ENCODE peak calls at places on chromosomes 1 and 21, in four cellular contexts. One of them, this sample, is unnamed.

GRCh38 chr1:185449378-185450101 is 132.5 kb upstream of the IVNS1ABP start:
- DNase-seq in fibroblast of the aortic adventitia: no peak
- DNase-seq in testis: no peak
- DNase-seq in SK-N-SH: no peak
- DNase-seq in this sample: no peak

GRCh38 chr1:53316058-53316741 is 11.7 kb downstream of the LRP8 start:
- DNase-seq in fibroblast of the aortic adventitia: no peak
- DNase-seq in testis: no peak
- DNase-seq in SK-N-SH: peak; percentile 86
- DNase-seq in this sample: no peak

GRCh38 chr1:179087665-179088064 is 5.8 kb downstream of the TOR3A start:
- DNase-seq in fibroblast of the aortic adventitia: no peak
- DNase-seq in testis: no peak
- DNase-seq in SK-N-SH: no peak
- DNase-seq in this sample: no peak

GRCh38 chr1:41769068-41769467 is 149.7 kb downstream of the HIVEP3 start:
- DNase-seq in fibroblast of the aortic adventitia: no peak
- DNase-seq in testis: no peak
- DNase-seq in SK-N-SH: no peak
- DNase-seq in this sample: no peak

GRCh38 chr1:225990705-225991464 is 8.3 kb downstream of the SDE2 start:
- DNase-seq in fibroblast of the aortic adventitia: no peak
- DNase-seq in testis: no peak
- DNase-seq in SK-N-SH: no peak
- DNase-seq in this sample: no peak

GRCh38 chr21:38303300-38303699 is 46.5 kb downstream of the KCNJ15 start:
- DNase-seq in fibroblast of the aortic adventitia: peak; percentile 92
- DNase-seq in testis: no peak
- DNase-seq in SK-N-SH: no peak
- DNase-seq in this sample: no peak

GRCh38 chr1:206797534-206798383 is 25.5 kb upstream of the IL10 start:
- DNase-seq in fibroblast of the aortic adventitia: peak; percentile 19
- DNase-seq in testis: no peak
- DNase-seq in SK-N-SH: peak; percentile 27
- DNase-seq in this sample: no peak

GRCh38 chr1:2316451-2316940 is 74.9 kb downstream of the MORN1 start:
- DNase-seq in fibroblast of the aortic adventitia: no peak
- DNase-seq in testis: no peak
- DNase-seq in SK-N-SH: no peak
- DNase-seq in this sample: no peak

GRCh38 chr1:166082601-166083000 is 84.2 kb downstream of the FAM78B start:
- DNase-seq in fibroblast of the aortic adventitia: no peak
- DNase-seq in testis: no peak
- DNase-seq in SK-N-SH: no peak
- DNase-seq in this sample: no peak

GRCh38 chr1:32100359-32100758 is 7.5 kb upstream of the KPNA6 start:
- DNase-seq in fibroblast of the aortic adventitia: no peak
- DNase-seq in testis: no peak
- DNase-seq in SK-N-SH: no peak
- DNase-seq in this sample: no peak

GRCh38 chr1:13952985-13953384 is 253.0 kb downstream of the PRDM2 start:
- DNase-seq in fibroblast of the aortic adventitia: no peak
- DNase-seq in testis: no peak
- DNase-seq in SK-N-SH: no peak
- DNase-seq in this sample: no peak

GRCh38 chr1:56286956-56287355 is 292.4 kb downstream of the PLPP3 start:
- DNase-seq in fibroblast of the aortic adventitia: no peak
- DNase-seq in testis: no peak
- DNase-seq in SK-N-SH: no peak
- DNase-seq in this sample: peak; percentile 26

GRCh38 chr1:2144501-2145090 is 50.0 kb downstream of the FAAP20 start:
- DNase-seq in fibroblast of the aortic adventitia: no peak
- DNase-seq in testis: no peak
- DNase-seq in SK-N-SH: no peak
- DNase-seq in this sample: no peak

GRCh38 chr1:13829152-13829769 is 129.3 kb downstream of the PRDM2 start:
- DNase-seq in fibroblast of the aortic adventitia: no peak
- DNase-seq in testis: no peak
- DNase-seq in SK-N-SH: peak; percentile 5
- DNase-seq in this sample: no peak

GRCh38 chr1:98556521-98557158 is 104.9 kb upstream of the SNX7 start:
- DNase-seq in fibroblast of the aortic adventitia: peak; percentile 46
- DNase-seq in testis: no peak
- DNase-seq in SK-N-SH: no peak
- DNase-seq in this sample: no peak

GRCh38 chr1:71561206-71561605 is 480.4 kb upstream of the ZRANB2 start:
- DNase-seq in fibroblast of the aortic adventitia: peak; percentile 59
- DNase-seq in testis: no peak
- DNase-seq in SK-N-SH: no peak
- DNase-seq in this sample: no peak

GRCh38 chr21:45405271-45405818 is 380 bp downstream of the COL18A1 start:
- DNase-seq in fibroblast of the aortic adventitia: peak; percentile 11
- DNase-seq in testis: peak; percentile 48
- DNase-seq in SK-N-SH: peak; percentile 89
- DNase-seq in this sample: no peak
- H3K4me3 ChIP-seq in fibroblast of the aortic adventitia: peak overlapping the region; percentile 69
- H3K4me3 ChIP-seq in testis: peak overlapping the region; percentile 63
- H3K4me3 ChIP-seq in SK-N-SH: peak overlapping the region; percentile 77
- H3K4me3 ChIP-seq in this sample: peak overlapping the region; percentile 75

GRCh38 chr1:248618119-248618518 is 16.8 kb downstream of the OR2T11 start:
- DNase-seq in fibroblast of the aortic adventitia: no peak
- DNase-seq in testis: no peak
- DNase-seq in SK-N-SH: no peak
- DNase-seq in this sample: no peak

GRCh38 chr1:248613742-248614141 is 16.2 kb upstream of the OR2T10 start:
- DNase-seq in fibroblast of the aortic adventitia: no peak
- DNase-seq in testis: no peak
- DNase-seq in SK-N-SH: no peak
- DNase-seq in this sample: no peak

GRCh38 chr1:248622491-248623106 is 12.3 kb downstream of the OR2T11 start:
- DNase-seq in fibroblast of the aortic adventitia: peak; percentile 55
- DNase-seq in testis: no peak
- DNase-seq in SK-N-SH: peak; percentile 35
- DNase-seq in this sample: no peak

GRCh38 chr1:248618878-248619277 is 16.0 kb downstream of the OR2T11 start:
- DNase-seq in fibroblast of the aortic adventitia: peak; percentile 50
- DNase-seq in testis: peak; percentile 73
- DNase-seq in SK-N-SH: peak; percentile 27
- DNase-seq in this sample: no peak
- TF ChIP-seq CTCF in fibroblast of the aortic adventitia: peak; percentile 63
- TF ChIP-seq CTCF in testis: no peak
- TF ChIP-seq CTCF in SK-N-SH: peak; percentile 84
- TF ChIP-seq CTCF in this sample: peak; percentile 91

GRCh38 chr1:28296401-28297220 is 32.2 kb upstream of the MED18 start:
- DNase-seq in fibroblast of the aortic adventitia: no peak
- DNase-seq in testis: peak; percentile 68
- DNase-seq in SK-N-SH: no peak
- DNase-seq in this sample: peak; percentile 61
- H3K4me3 ChIP-seq in fibroblast of the aortic adventitia: no peak overlapping the region
- H3K4me3 ChIP-seq in testis: no peak overlapping the region
- H3K4me3 ChIP-seq in SK-N-SH: no peak overlapping the region
- H3K4me3 ChIP-seq in this sample: no peak overlapping the region

GRCh38 chr21:40842197-40842552 is 4.8 kb downstream of the DSCAM start:
- DNase-seq in fibroblast of the aortic adventitia: no peak
- DNase-seq in testis: no peak
- DNase-seq in SK-N-SH: no peak
- DNase-seq in this sample: no peak

GRCh38 chr21:40839551-40839950 is 7.4 kb downstream of the DSCAM start:
- DNase-seq in fibroblast of the aortic adventitia: no peak
- DNase-seq in testis: no peak
- DNase-seq in SK-N-SH: no peak
- DNase-seq in this sample: no peak

GRCh38 chr21:40840441-40840840 is 6.5 kb downstream of the DSCAM start:
- DNase-seq in fibroblast of the aortic adventitia: no peak
- DNase-seq in testis: no peak
- DNase-seq in SK-N-SH: no peak
- DNase-seq in this sample: no peak

GRCh38 chr21:40844935-40845334 is 2.0 kb downstream of the DSCAM start:
- DNase-seq in fibroblast of the aortic adventitia: no peak
- DNase-seq in testis: no peak
- DNase-seq in SK-N-SH: no peak
- DNase-seq in this sample: no peak

GRCh38 chr21:40841524-40842196 is 5.3 kb downstream of the DSCAM start:
- DNase-seq in fibroblast of the aortic adventitia: no peak
- DNase-seq in testis: peak; percentile 84
- DNase-seq in SK-N-SH: peak; percentile 81
- DNase-seq in this sample: no peak
- TF ChIP-seq CTCF in fibroblast of the aortic adventitia: no peak
- TF ChIP-seq CTCF in testis: peak; percentile 40
- TF ChIP-seq CTCF in SK-N-SH: no peak
- TF ChIP-seq CTCF in this sample: peak; percentile 59

GRCh38 chr1:205456383-205456867 is 580 bp upstream of the BLACAT1 start:
- DNase-seq in fibroblast of the aortic adventitia: no peak
- DNase-seq in testis: no peak
- DNase-seq in SK-N-SH: peak; percentile 59
- DNase-seq in this sample: no peak

GRCh38 chr1:205452906-205453305 is 2.9 kb downstream of the BLACAT1 start:
- DNase-seq in fibroblast of the aortic adventitia: no peak
- DNase-seq in testis: no peak
- DNase-seq in SK-N-SH: no peak
- DNase-seq in this sample: no peak

GRCh38 chr1:205455581-205456382 is at the start of gene BLACAT1:
- DNase-seq in fibroblast of the aortic adventitia: no peak
- DNase-seq in testis: no peak
- DNase-seq in SK-N-SH: no peak
- DNase-seq in this sample: no peak

GRCh38 chr1:205453466-205453865 is 2.4 kb downstream of the BLACAT1 start:
- DNase-seq in fibroblast of the aortic adventitia: no peak
- DNase-seq in testis: peak; percentile 92
- DNase-seq in SK-N-SH: no peak
- DNase-seq in this sample: no peak

DNA sequence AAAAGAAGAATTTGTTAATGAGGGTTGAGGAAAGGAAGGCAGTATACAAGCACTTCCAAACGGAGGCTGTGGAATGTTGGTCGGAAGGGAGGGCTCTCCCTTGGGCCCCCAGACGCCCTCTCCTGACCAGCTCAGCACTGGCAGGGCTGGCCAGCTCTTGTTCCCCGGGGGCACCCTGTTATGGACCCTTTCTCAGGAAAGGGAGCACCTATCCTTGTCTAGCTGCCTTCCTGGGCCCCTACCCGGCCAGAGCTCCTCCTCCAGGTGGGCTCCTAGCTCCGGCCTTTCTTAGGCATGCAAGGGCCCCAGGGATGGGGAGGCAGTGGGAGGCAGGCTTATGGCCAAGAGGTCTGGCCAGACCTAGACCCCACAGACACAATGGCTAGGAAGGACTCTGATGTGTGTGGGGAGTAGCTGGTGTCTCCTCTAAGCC is 926 bp downstream of the BLACAT1 start:
- DNase-seq in fibroblast of the aortic adventitia: no peak
- DNase-seq in testis: no peak
- DNase-seq in SK-N-SH: no peak
- DNase-seq in this sample: no peak
- H3K4me3 ChIP-seq in fibroblast of the aortic adventitia: no peak overlapping the region
- H3K4me3 ChIP-seq in testis: no peak overlapping the region
- H3K4me3 ChIP-seq in SK-N-SH: no peak overlapping the region
- H3K4me3 ChIP-seq in this sample: no peak overlapping the region

DNA sequence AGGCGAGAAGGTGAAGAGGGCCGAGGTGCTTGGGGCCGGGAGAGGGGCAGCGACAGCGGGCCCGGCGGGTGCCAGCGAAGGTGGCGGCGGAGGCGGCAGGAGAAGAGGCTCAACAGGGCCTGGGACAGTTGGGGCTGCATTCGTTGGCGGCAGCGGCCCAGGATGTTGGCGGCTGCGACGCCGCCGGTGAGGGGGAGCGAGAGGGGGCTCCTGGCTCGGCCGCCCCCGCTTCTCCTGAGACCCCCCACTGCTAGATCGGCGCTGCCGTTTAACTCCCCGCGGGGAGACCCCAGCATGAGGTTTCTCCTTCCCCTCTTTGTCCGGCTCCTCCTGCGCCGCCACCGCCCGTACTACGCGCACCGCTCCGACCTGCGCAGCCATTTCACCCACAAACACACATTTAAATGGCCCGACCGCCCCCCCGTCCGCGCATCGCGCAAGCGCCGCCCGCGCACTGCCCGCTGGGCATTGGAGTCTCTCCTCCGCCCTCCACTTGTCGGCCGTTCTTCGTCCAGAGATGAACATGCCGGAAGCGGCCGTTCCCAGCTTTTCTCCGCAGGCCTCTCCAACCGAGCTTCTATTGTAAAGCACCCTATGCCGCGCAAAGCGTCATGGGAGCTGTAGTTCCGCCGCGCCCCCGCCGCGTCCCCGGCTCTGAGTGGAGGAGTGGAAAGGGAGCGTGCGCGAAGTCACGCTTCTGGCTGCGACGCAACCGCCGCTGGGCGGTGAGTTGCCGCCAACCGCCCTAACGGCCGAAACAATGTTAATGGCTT is at the start of gene RSBN1:
- DNase-seq in fibroblast of the aortic adventitia: peak; percentile 99
- DNase-seq in testis: peak; percentile 100
- DNase-seq in SK-N-SH: peak; percentile 92
- DNase-seq in this sample: peak; percentile 85
- TF ChIP-seq CTCF in fibroblast of the aortic adventitia: peak; percentile 24
- TF ChIP-seq CTCF in testis: no peak
- TF ChIP-seq CTCF in SK-N-SH: no peak
- TF ChIP-seq CTCF in this sample: no peak

GRCh38 chr1:47225430-47226100 is 6.5 kb downstream of the TAL1 start:
- DNase-seq in fibroblast of the aortic adventitia: no peak
- DNase-seq in testis: no peak
- DNase-seq in SK-N-SH: peak; percentile 74
- DNase-seq in this sample: no peak
- H3K4me3 ChIP-seq in fibroblast of the aortic adventitia: no peak overlapping the region
- H3K4me3 ChIP-seq in testis: peak overlapping the region; percentile 36
- H3K4me3 ChIP-seq in SK-N-SH: no peak overlapping the region
- H3K4me3 ChIP-seq in this sample: peak overlapping the region; percentile 23

DNA sequence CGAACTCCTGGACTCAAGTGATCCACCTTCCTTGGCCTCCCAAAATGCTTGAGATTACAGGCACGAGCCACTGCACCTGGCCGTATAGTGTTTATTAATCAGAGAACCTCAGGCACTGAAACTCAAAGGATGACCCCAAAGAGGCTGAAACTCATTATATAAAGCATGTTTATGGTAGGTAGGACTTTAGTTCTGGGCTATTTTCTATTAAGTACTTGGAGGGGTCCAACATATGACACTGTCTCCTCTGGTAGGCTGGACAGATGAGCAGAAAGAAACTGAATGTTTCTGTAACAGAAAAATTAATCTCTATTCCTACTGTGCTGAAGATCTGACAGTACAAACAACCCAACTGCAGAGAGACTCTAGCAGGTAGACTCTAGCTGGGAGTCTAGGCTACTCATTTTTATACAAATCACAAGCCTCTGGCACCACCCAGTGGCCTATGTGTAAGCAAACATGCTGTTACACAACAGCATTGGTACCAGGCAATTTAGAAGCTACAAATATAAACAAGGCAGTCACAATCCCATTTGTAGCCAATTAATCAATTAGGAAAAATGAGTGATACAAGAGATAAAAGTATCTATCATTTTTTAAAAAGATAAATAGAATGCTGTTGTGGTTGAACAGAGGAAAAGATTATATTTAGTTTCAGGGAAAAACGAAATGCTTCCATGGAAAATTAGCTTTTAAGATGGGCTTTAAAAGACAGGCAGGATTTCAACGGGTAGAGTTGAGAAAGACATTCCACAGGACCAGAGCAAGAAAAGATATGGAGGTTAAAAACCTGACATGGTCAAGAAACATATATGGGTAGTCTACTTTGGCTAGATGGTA is 10.4 kb downstream of the DCAF8 start:
- DNase-seq in fibroblast of the aortic adventitia: peak; percentile 82
- DNase-seq in testis: peak; percentile 83
- DNase-seq in SK-N-SH: peak; percentile 68
- DNase-seq in this sample: no peak
- TF ChIP-seq CTCF in fibroblast of the aortic adventitia: peak; percentile 72
- TF ChIP-seq CTCF in testis: peak; percentile 58
- TF ChIP-seq CTCF in SK-N-SH: peak; percentile 84
- TF ChIP-seq CTCF in this sample: peak; percentile 77